ENCODE peak calls at places on chromosome 19, in eight cellular contexts. One of them, this sample, is unnamed.

GRCh38 chr19:4140237-4140711 is 13.2 kb upstream of the CREB3L3 start:
- DNase-seq in OCI-LY7: peak
- DNase-seq in choroid plexus epithelial cell: peak
- DNase-seq in activated B cell treated with CpG ODN at 0.5 μM for 24 hours: peak
- DNase-seq in AG04450: peak
- DNase-seq in AG09319: no peak
- DNase-seq in progenitor cell of endocrine pancreas: no peak
- DNase-seq in GM12865: peak
- DNase-seq in this sample: no peak

GRCh38 chr19:53161123-53161522 is 2.3 kb upstream of the ZNF347 start:
- DNase-seq in OCI-LY7: no peak
- DNase-seq in choroid plexus epithelial cell: no peak
- DNase-seq in activated B cell treated with CpG ODN at 0.5 μM for 24 hours: no peak
- DNase-seq in AG04450: no peak
- DNase-seq in AG09319: no peak
- DNase-seq in progenitor cell of endocrine pancreas: no peak
- DNase-seq in GM12865: no peak
- DNase-seq in this sample: no peak

GRCh38 chr19:51327066-51327985 is 14.6 kb downstream of the VSIG10L start:
- DNase-seq in OCI-LY7: no peak
- DNase-seq in choroid plexus epithelial cell: peak
- DNase-seq in activated B cell treated with CpG ODN at 0.5 μM for 24 hours: no peak
- DNase-seq in AG04450: no peak
- DNase-seq in AG09319: no peak
- DNase-seq in progenitor cell of endocrine pancreas: no peak
- DNase-seq in GM12865: peak
- DNase-seq in this sample: no peak

GRCh38 chr19:16319466-16319865 is 5.2 kb upstream of the KLF2 start:
- DNase-seq in OCI-LY7: peak
- DNase-seq in choroid plexus epithelial cell: peak
- DNase-seq in activated B cell treated with CpG ODN at 0.5 μM for 24 hours: no peak
- DNase-seq in AG04450: no peak
- DNase-seq in AG09319: no peak
- DNase-seq in progenitor cell of endocrine pancreas: no peak
- DNase-seq in GM12865: no peak
- DNase-seq in this sample: no peak

GRCh38 chr19:33414667-33415605 is 41.4 kb downstream of the CEBPG start:
- DNase-seq in OCI-LY7: no peak
- DNase-seq in choroid plexus epithelial cell: no peak
- DNase-seq in activated B cell treated with CpG ODN at 0.5 μM for 24 hours: no peak
- DNase-seq in AG04450: no peak
- DNase-seq in AG09319: no peak
- DNase-seq in progenitor cell of endocrine pancreas: no peak
- DNase-seq in GM12865: no peak
- DNase-seq in this sample: no peak

GRCh38 chr19:17847538-17848366 is at the start of gene JAK3:
- DNase-seq in OCI-LY7: peak
- DNase-seq in choroid plexus epithelial cell: peak
- DNase-seq in activated B cell treated with CpG ODN at 0.5 μM for 24 hours: peak
- DNase-seq in AG04450: no peak
- DNase-seq in AG09319: peak
- DNase-seq in progenitor cell of endocrine pancreas: peak
- DNase-seq in GM12865: peak
- DNase-seq in this sample: no peak

GRCh38 chr19:8681345-8682021 is 17.1 kb downstream of the ACTL9 start:
- DNase-seq in OCI-LY7: no peak
- DNase-seq in choroid plexus epithelial cell: no peak
- DNase-seq in activated B cell treated with CpG ODN at 0.5 μM for 24 hours: no peak
- DNase-seq in AG04450: no peak
- DNase-seq in AG09319: no peak
- DNase-seq in progenitor cell of endocrine pancreas: no peak
- DNase-seq in GM12865: no peak
- DNase-seq in this sample: no peak

GRCh38 chr19:49690656-49691242 is at the start of gene CPT1C:
- DNase-seq in OCI-LY7: no peak
- DNase-seq in choroid plexus epithelial cell: peak
- DNase-seq in activated B cell treated with CpG ODN at 0.5 μM for 24 hours: no peak
- DNase-seq in AG04450: peak
- DNase-seq in AG09319: peak
- DNase-seq in progenitor cell of endocrine pancreas: peak
- DNase-seq in GM12865: no peak
- DNase-seq in this sample: no peak

DNA sequence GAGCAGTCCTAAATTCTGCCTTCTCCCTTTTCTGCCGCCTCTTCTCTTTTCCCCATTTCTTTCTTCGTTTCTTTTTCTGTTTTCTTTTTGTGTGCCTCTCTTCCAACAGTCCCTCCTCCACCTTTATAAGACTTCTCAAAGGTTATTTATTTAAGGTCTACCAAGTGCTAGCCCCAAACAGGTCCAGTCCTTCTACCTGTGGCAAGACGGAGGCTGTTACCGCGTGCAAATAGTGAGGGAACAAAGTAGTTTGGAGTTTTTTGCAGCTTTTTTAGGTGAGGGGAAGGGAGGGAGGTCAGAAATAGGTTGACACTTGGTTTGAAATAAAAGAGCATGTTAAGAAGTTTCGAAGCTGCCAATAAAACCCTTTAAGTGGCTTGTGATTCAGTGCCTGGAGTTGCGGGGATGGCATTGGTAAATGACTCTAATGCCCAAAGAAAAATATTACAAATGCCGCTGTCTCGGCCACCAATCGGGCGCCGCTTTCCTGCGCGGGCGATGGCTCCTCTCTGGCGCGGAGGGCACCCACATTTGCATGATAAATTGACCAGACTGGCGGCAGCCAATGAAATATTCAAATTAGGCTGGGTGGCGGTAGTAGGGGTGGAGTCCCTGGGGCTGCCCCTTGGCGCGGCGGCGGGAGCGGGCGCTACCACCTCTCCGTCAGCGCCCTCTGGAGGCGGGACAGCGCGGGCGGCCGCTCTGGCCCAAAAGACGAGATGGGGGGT is 7.5 kb upstream of the TSHZ3 start:
- DNase-seq in OCI-LY7: no peak
- DNase-seq in choroid plexus epithelial cell: no peak
- DNase-seq in activated B cell treated with CpG ODN at 0.5 μM for 24 hours: no peak
- DNase-seq in AG04450: no peak
- DNase-seq in AG09319: no peak
- DNase-seq in progenitor cell of endocrine pancreas: no peak
- DNase-seq in GM12865: no peak
- DNase-seq in this sample: no peak
- TF ChIP-seq CTCF in OCI-LY7: peak
- TF ChIP-seq CTCF in choroid plexus epithelial cell: peak
- TF ChIP-seq CTCF in activated B cell treated with CpG ODN at 0.5 μM for 24 hours: no peak
- TF ChIP-seq CTCF in AG04450: no peak
- TF ChIP-seq CTCF in AG09319: no peak
- TF ChIP-seq CTCF in progenitor cell of endocrine pancreas: peak
- TF ChIP-seq CTCF in GM12865: no peak
- TF ChIP-seq CTCF in this sample: no peak

GRCh38 chr19:55081773-55082022 is 6.0 kb downstream of the EPS8L1 start:
- DNase-seq in OCI-LY7: no peak
- DNase-seq in choroid plexus epithelial cell: no peak
- DNase-seq in activated B cell treated with CpG ODN at 0.5 μM for 24 hours: no peak
- DNase-seq in AG04450: no peak
- DNase-seq in AG09319: no peak
- DNase-seq in progenitor cell of endocrine pancreas: no peak
- DNase-seq in GM12865: no peak
- DNase-seq in this sample: no peak
- TF ChIP-seq CTCF in OCI-LY7: no peak
- TF ChIP-seq CTCF in choroid plexus epithelial cell: no peak
- TF ChIP-seq CTCF in activated B cell treated with CpG ODN at 0.5 μM for 24 hours: no peak
- TF ChIP-seq CTCF in AG04450: no peak
- TF ChIP-seq CTCF in AG09319: no peak
- TF ChIP-seq CTCF in progenitor cell of endocrine pancreas: no peak
- TF ChIP-seq CTCF in GM12865: no peak
- TF ChIP-seq CTCF in this sample: no peak

DNA sequence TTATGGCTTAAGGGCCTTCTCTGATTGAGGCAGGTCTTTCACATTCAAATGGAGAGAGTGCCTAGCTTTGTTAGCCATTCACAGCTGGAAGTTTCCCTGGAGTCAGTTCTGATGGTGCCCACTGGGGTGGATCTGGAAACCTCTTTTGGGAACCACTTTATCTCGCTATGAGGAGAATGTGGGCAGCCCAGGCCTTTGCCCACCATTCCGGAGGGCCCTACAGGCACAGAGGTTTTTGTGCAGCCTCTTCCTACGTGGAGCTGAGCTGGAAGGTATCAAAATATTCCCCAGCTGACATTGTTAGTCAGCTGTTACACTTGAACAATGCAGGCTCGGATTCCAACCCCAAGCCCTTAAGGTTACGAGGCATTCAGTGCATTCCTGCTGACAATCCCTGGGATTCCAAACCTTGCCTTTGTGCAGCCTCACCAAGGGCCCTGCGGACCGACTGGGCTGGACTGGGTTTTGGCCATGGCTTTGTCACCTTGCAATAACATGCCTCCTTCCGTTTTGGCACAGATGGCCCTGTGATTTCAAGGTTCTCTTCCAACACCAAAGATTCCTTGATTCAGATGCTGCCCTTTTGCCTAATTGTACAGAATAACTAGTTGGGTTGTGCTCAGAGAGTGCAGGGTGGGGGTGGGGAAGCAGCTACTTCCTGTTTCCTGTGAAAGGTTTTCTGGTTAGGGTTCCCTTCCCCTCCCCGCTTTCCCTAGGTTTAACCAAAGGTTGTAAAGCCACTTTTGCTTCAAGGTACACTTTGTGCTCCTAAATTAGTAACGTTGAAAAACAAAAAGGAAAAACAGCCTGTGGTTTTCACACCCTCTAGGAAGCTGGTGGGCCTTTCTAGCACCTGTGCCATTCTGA is 27.1 kb downstream of the SAE1 start:
- DNase-seq in OCI-LY7: peak
- DNase-seq in choroid plexus epithelial cell: peak
- DNase-seq in activated B cell treated with CpG ODN at 0.5 μM for 24 hours: no peak
- DNase-seq in AG04450: peak
- DNase-seq in AG09319: no peak
- DNase-seq in progenitor cell of endocrine pancreas: peak
- DNase-seq in GM12865: peak
- DNase-seq in this sample: no peak
- TF ChIP-seq CTCF in OCI-LY7: no peak
- TF ChIP-seq CTCF in choroid plexus epithelial cell: no peak
- TF ChIP-seq CTCF in activated B cell treated with CpG ODN at 0.5 μM for 24 hours: no peak
- TF ChIP-seq CTCF in AG04450: peak
- TF ChIP-seq CTCF in AG09319: no peak
- TF ChIP-seq CTCF in progenitor cell of endocrine pancreas: peak
- TF ChIP-seq CTCF in GM12865: no peak
- TF ChIP-seq CTCF in this sample: no peak

GRCh38 chr19:38323276-38323675 is 3.6 kb downstream of the KCNK6 start:
- DNase-seq in OCI-LY7: no peak
- DNase-seq in choroid plexus epithelial cell: no peak
- DNase-seq in activated B cell treated with CpG ODN at 0.5 μM for 24 hours: no peak
- DNase-seq in AG04450: no peak
- DNase-seq in AG09319: no peak
- DNase-seq in progenitor cell of endocrine pancreas: no peak
- DNase-seq in GM12865: no peak
- DNase-seq in this sample: no peak

GRCh38 chr19:38324431-38324830 is 4.8 kb downstream of the KCNK6 start:
- DNase-seq in OCI-LY7: no peak
- DNase-seq in choroid plexus epithelial cell: no peak
- DNase-seq in activated B cell treated with CpG ODN at 0.5 μM for 24 hours: no peak
- DNase-seq in AG04450: no peak
- DNase-seq in AG09319: no peak
- DNase-seq in progenitor cell of endocrine pancreas: no peak
- DNase-seq in GM12865: no peak
- DNase-seq in this sample: no peak

GRCh38 chr19:38320969-38321339 is 1.3 kb downstream of the KCNK6 start:
- DNase-seq in OCI-LY7: no peak
- DNase-seq in choroid plexus epithelial cell: no peak
- DNase-seq in activated B cell treated with CpG ODN at 0.5 μM for 24 hours: no peak
- DNase-seq in AG04450: no peak
- DNase-seq in AG09319: no peak
- DNase-seq in progenitor cell of endocrine pancreas: no peak
- DNase-seq in GM12865: no peak
- DNase-seq in this sample: no peak

GRCh38 chr19:38319421-38320258 is at the start of gene KCNK6:
- DNase-seq in OCI-LY7: peak
- DNase-seq in choroid plexus epithelial cell: peak
- DNase-seq in activated B cell treated with CpG ODN at 0.5 μM for 24 hours: peak
- DNase-seq in AG04450: no peak
- DNase-seq in AG09319: no peak
- DNase-seq in progenitor cell of endocrine pancreas: no peak
- DNase-seq in GM12865: peak
- DNase-seq in this sample: no peak

GRCh38 chr19:38321646-38322323 is 2.1 kb downstream of the KCNK6 start:
- DNase-seq in OCI-LY7: no peak
- DNase-seq in choroid plexus epithelial cell: peak
- DNase-seq in activated B cell treated with CpG ODN at 0.5 μM for 24 hours: no peak
- DNase-seq in AG04450: no peak
- DNase-seq in AG09319: no peak
- DNase-seq in progenitor cell of endocrine pancreas: no peak
- DNase-seq in GM12865: no peak
- DNase-seq in this sample: no peak
- TF ChIP-seq CTCF in OCI-LY7: no peak
- TF ChIP-seq CTCF in choroid plexus epithelial cell: no peak
- TF ChIP-seq CTCF in activated B cell treated with CpG ODN at 0.5 μM for 24 hours: no peak
- TF ChIP-seq CTCF in AG04450: no peak
- TF ChIP-seq CTCF in AG09319: no peak
- TF ChIP-seq CTCF in progenitor cell of endocrine pancreas: no peak
- TF ChIP-seq CTCF in GM12865: no peak
- TF ChIP-seq CTCF in this sample: no peak

GRCh38 chr19:29467824-29468401 is 57.9 kb upstream of the VSTM2B start:
- DNase-seq in OCI-LY7: peak
- DNase-seq in choroid plexus epithelial cell: peak
- DNase-seq in activated B cell treated with CpG ODN at 0.5 μM for 24 hours: no peak
- DNase-seq in AG04450: no peak
- DNase-seq in AG09319: no peak
- DNase-seq in progenitor cell of endocrine pancreas: no peak
- DNase-seq in GM12865: peak
- DNase-seq in this sample: peak
- TF ChIP-seq CTCF in OCI-LY7: peak
- TF ChIP-seq CTCF in choroid plexus epithelial cell: no peak
- TF ChIP-seq CTCF in activated B cell treated with CpG ODN at 0.5 μM for 24 hours: no peak
- TF ChIP-seq CTCF in AG04450: peak
- TF ChIP-seq CTCF in AG09319: peak
- TF ChIP-seq CTCF in progenitor cell of endocrine pancreas: peak
- TF ChIP-seq CTCF in GM12865: peak
- TF ChIP-seq CTCF in this sample: peak

GRCh38 chr19:13152356-13152853 is 2.2 kb downstream of the IER2 start:
- DNase-seq in OCI-LY7: no peak
- DNase-seq in choroid plexus epithelial cell: no peak
- DNase-seq in activated B cell treated with CpG ODN at 0.5 μM for 24 hours: no peak
- DNase-seq in AG04450: no peak
- DNase-seq in AG09319: no peak
- DNase-seq in progenitor cell of endocrine pancreas: no peak
- DNase-seq in GM12865: no peak
- DNase-seq in this sample: no peak

GRCh38 chr19:13150919-13151604 is 851 bp downstream of the IER2 start:
- DNase-seq in OCI-LY7: peak
- DNase-seq in choroid plexus epithelial cell: no peak
- DNase-seq in activated B cell treated with CpG ODN at 0.5 μM for 24 hours: peak
- DNase-seq in AG04450: no peak
- DNase-seq in AG09319: no peak
- DNase-seq in progenitor cell of endocrine pancreas: no peak
- DNase-seq in GM12865: no peak
- DNase-seq in this sample: no peak

GRCh38 chr19:13151605-13152355 is 1.6 kb downstream of the IER2 start:
- DNase-seq in OCI-LY7: peak
- DNase-seq in choroid plexus epithelial cell: peak
- DNase-seq in activated B cell treated with CpG ODN at 0.5 μM for 24 hours: peak
- DNase-seq in AG04450: peak
- DNase-seq in AG09319: peak
- DNase-seq in progenitor cell of endocrine pancreas: peak
- DNase-seq in GM12865: peak
- DNase-seq in this sample: no peak

GRCh38 chr19:13149628-13150186 is 468 bp downstream of the STX10 start:
- DNase-seq in OCI-LY7: peak
- DNase-seq in choroid plexus epithelial cell: peak
- DNase-seq in activated B cell treated with CpG ODN at 0.5 μM for 24 hours: no peak
- DNase-seq in AG04450: no peak
- DNase-seq in AG09319: no peak
- DNase-seq in progenitor cell of endocrine pancreas: peak
- DNase-seq in GM12865: peak
- DNase-seq in this sample: no peak

GRCh38 chr19:13150187-13150918 is at the start of the genes IER2 and STX10:
- DNase-seq in OCI-LY7: peak
- DNase-seq in choroid plexus epithelial cell: peak
- DNase-seq in activated B cell treated with CpG ODN at 0.5 μM for 24 hours: peak
- DNase-seq in AG04450: peak
- DNase-seq in AG09319: peak
- DNase-seq in progenitor cell of endocrine pancreas: peak
- DNase-seq in GM12865: peak
- DNase-seq in this sample: no peak
- TF ChIP-seq CTCF in OCI-LY7: peak
- TF ChIP-seq CTCF in choroid plexus epithelial cell: peak
- TF ChIP-seq CTCF in activated B cell treated with CpG ODN at 0.5 μM for 24 hours: no peak
- TF ChIP-seq CTCF in AG04450: peak
- TF ChIP-seq CTCF in AG09319: peak
- TF ChIP-seq CTCF in progenitor cell of endocrine pancreas: peak
- TF ChIP-seq CTCF in GM12865: peak
- TF ChIP-seq CTCF in this sample: peak